ENCODE peak calls at places on chromosome 5, in ten cellular contexts. One of them, this sample, is unnamed.
A peak's percentile ranks its signal among the peaks of the same experiment; 100 is the strongest.

GRCh38 chr5:2896371-2897275 is 145.1 kb upstream of the IRX2 start:
- DNase-seq in AG08396: no peak
- DNase-seq in left ventricle myocardium inferior: no peak
- DNase-seq in smooth muscle cell of the brain vasculature: no peak
- DNase-seq in SHP77: no peak
- DNase-seq in foreskin melanocyte: no peak
- DNase-seq in heart right ventricle: no peak
- DNase-seq in foreskin fibroblast: no peak
- DNase-seq in activated CD4-positive, alpha-beta T cell treated with anti-CD3 and anti-CD28 coated beads, Interleukin-2, amount 50 U/mL, for 1 hour: no peak
- DNase-seq in GM23248: no peak
- DNase-seq in this sample: no peak

GRCh38 chr5:154712518-154713437 is 42.4 kb upstream of the LARP1 start:
- DNase-seq in AG08396: no peak
- DNase-seq in left ventricle myocardium inferior: no peak
- DNase-seq in smooth muscle cell of the brain vasculature: no peak
- DNase-seq in SHP77: no peak
- DNase-seq in foreskin melanocyte: no peak
- DNase-seq in heart right ventricle: no peak
- DNase-seq in foreskin fibroblast: peak; percentile 32
- DNase-seq in activated CD4-positive, alpha-beta T cell treated with anti-CD3 and anti-CD28 coated beads, Interleukin-2, amount 50 U/mL, for 1 hour: no peak
- DNase-seq in GM23248: no peak
- DNase-seq in this sample: no peak

GRCh38 chr5:102090770-102091169 is 205.3 kb downstream of the SLCO4C1 start:
- DNase-seq in AG08396: no peak
- DNase-seq in left ventricle myocardium inferior: no peak
- DNase-seq in smooth muscle cell of the brain vasculature: no peak
- DNase-seq in SHP77: peak; percentile 76
- DNase-seq in foreskin melanocyte: peak; percentile 52
- DNase-seq in heart right ventricle: no peak
- DNase-seq in foreskin fibroblast: no peak
- DNase-seq in activated CD4-positive, alpha-beta T cell treated with anti-CD3 and anti-CD28 coated beads, Interleukin-2, amount 50 U/mL, for 1 hour: no peak
- DNase-seq in GM23248: peak; percentile 0
- DNase-seq in this sample: no peak

GRCh38 chr5:115262405-115263247 is at the start of gene PGGT1B:
- DNase-seq in AG08396: peak; percentile 63
- DNase-seq in left ventricle myocardium inferior: peak; percentile 77
- DNase-seq in smooth muscle cell of the brain vasculature: no peak
- DNase-seq in SHP77: peak; percentile 65
- DNase-seq in foreskin melanocyte: peak; percentile 61
- DNase-seq in heart right ventricle: peak; percentile 74
- DNase-seq in foreskin fibroblast: peak; percentile 86
- DNase-seq in activated CD4-positive, alpha-beta T cell treated with anti-CD3 and anti-CD28 coated beads, Interleukin-2, amount 50 U/mL, for 1 hour: peak; percentile 63
- DNase-seq in GM23248: peak; percentile 80
- DNase-seq in this sample: peak; percentile 53

GRCh38 chr5:1804001-1804690 is 2.9 kb downstream of the NDUFS6 start:
- DNase-seq in AG08396: no peak
- DNase-seq in left ventricle myocardium inferior: no peak
- DNase-seq in smooth muscle cell of the brain vasculature: no peak
- DNase-seq in SHP77: no peak
- DNase-seq in foreskin melanocyte: no peak
- DNase-seq in heart right ventricle: no peak
- DNase-seq in foreskin fibroblast: no peak
- DNase-seq in activated CD4-positive, alpha-beta T cell treated with anti-CD3 and anti-CD28 coated beads, Interleukin-2, amount 50 U/mL, for 1 hour: no peak
- DNase-seq in GM23248: no peak
- DNase-seq in this sample: no peak

GRCh38 chr5:124087752-124088151 is 575.8 kb downstream of the CSNK1G3 start:
- DNase-seq in AG08396: no peak
- DNase-seq in left ventricle myocardium inferior: no peak
- DNase-seq in smooth muscle cell of the brain vasculature: no peak
- DNase-seq in SHP77: no peak
- DNase-seq in foreskin melanocyte: no peak
- DNase-seq in heart right ventricle: no peak
- DNase-seq in foreskin fibroblast: no peak
- DNase-seq in activated CD4-positive, alpha-beta T cell treated with anti-CD3 and anti-CD28 coated beads, Interleukin-2, amount 50 U/mL, for 1 hour: no peak
- DNase-seq in GM23248: no peak
- DNase-seq in this sample: no peak

GRCh38 chr5:143448518-143448917 is 45.0 kb upstream of the NR3C1 start:
- DNase-seq in AG08396: no peak
- DNase-seq in left ventricle myocardium inferior: no peak
- DNase-seq in smooth muscle cell of the brain vasculature: no peak
- DNase-seq in SHP77: no peak
- DNase-seq in foreskin melanocyte: no peak
- DNase-seq in heart right ventricle: no peak
- DNase-seq in foreskin fibroblast: no peak
- DNase-seq in activated CD4-positive, alpha-beta T cell treated with anti-CD3 and anti-CD28 coated beads, Interleukin-2, amount 50 U/mL, for 1 hour: peak; percentile 15
- DNase-seq in GM23248: no peak
- DNase-seq in this sample: no peak

GRCh38 chr5:78495800-78496199 is 135.4 kb downstream of the SCAMP1 start:
- DNase-seq in AG08396: no peak
- DNase-seq in left ventricle myocardium inferior: no peak
- DNase-seq in smooth muscle cell of the brain vasculature: no peak
- DNase-seq in SHP77: no peak
- DNase-seq in foreskin melanocyte: no peak
- DNase-seq in heart right ventricle: no peak
- DNase-seq in foreskin fibroblast: no peak
- DNase-seq in activated CD4-positive, alpha-beta T cell treated with anti-CD3 and anti-CD28 coated beads, Interleukin-2, amount 50 U/mL, for 1 hour: no peak
- DNase-seq in GM23248: no peak
- DNase-seq in this sample: no peak

GRCh38 chr5:10485142-10485795 is 43.6 kb downstream of the ROPN1L start:
- DNase-seq in AG08396: peak; percentile 78
- DNase-seq in left ventricle myocardium inferior: peak; percentile 65
- DNase-seq in smooth muscle cell of the brain vasculature: peak; percentile 96
- DNase-seq in SHP77: no peak
- DNase-seq in foreskin melanocyte: no peak
- DNase-seq in heart right ventricle: peak; percentile 63
- DNase-seq in foreskin fibroblast: peak; percentile 29
- DNase-seq in activated CD4-positive, alpha-beta T cell treated with anti-CD3 and anti-CD28 coated beads, Interleukin-2, amount 50 U/mL, for 1 hour: no peak
- DNase-seq in GM23248: no peak
- DNase-seq in this sample: peak; percentile 99

GRCh38 chr5:14143843-14144585 is 872 bp downstream of the TRIO start:
- DNase-seq in AG08396: peak; percentile 29
- DNase-seq in left ventricle myocardium inferior: peak; percentile 49
- DNase-seq in smooth muscle cell of the brain vasculature: no peak
- DNase-seq in SHP77: peak; percentile 19
- DNase-seq in foreskin melanocyte: peak; percentile 20
- DNase-seq in heart right ventricle: no peak
- DNase-seq in foreskin fibroblast: peak; percentile 70
- DNase-seq in activated CD4-positive, alpha-beta T cell treated with anti-CD3 and anti-CD28 coated beads, Interleukin-2, amount 50 U/mL, for 1 hour: no peak
- DNase-seq in GM23248: peak; percentile 74
- DNase-seq in this sample: no peak

GRCh38 chr5:83864652-83865051 is 144.0 kb upstream of the HAPLN1 start:
- DNase-seq in AG08396: no peak
- DNase-seq in left ventricle myocardium inferior: no peak
- DNase-seq in smooth muscle cell of the brain vasculature: no peak
- DNase-seq in SHP77: no peak
- DNase-seq in foreskin melanocyte: no peak
- DNase-seq in heart right ventricle: no peak
- DNase-seq in foreskin fibroblast: no peak
- DNase-seq in activated CD4-positive, alpha-beta T cell treated with anti-CD3 and anti-CD28 coated beads, Interleukin-2, amount 50 U/mL, for 1 hour: no peak
- DNase-seq in GM23248: no peak
- DNase-seq in this sample: no peak

GRCh38 chr5:103119067-103119764 is 722 bp downstream of the GIN1 start:
- DNase-seq in AG08396: no peak
- DNase-seq in left ventricle myocardium inferior: no peak
- DNase-seq in smooth muscle cell of the brain vasculature: no peak
- DNase-seq in SHP77: no peak
- DNase-seq in foreskin melanocyte: peak; percentile 36
- DNase-seq in heart right ventricle: no peak
- DNase-seq in foreskin fibroblast: no peak
- DNase-seq in activated CD4-positive, alpha-beta T cell treated with anti-CD3 and anti-CD28 coated beads, Interleukin-2, amount 50 U/mL, for 1 hour: no peak
- DNase-seq in GM23248: peak; percentile 45
- DNase-seq in this sample: no peak

GRCh38 chr5:1737790-1738405 is 61.7 kb downstream of the MRPL36 start:
- DNase-seq in AG08396: peak; percentile 61
- DNase-seq in left ventricle myocardium inferior: no peak
- DNase-seq in smooth muscle cell of the brain vasculature: no peak
- DNase-seq in SHP77: peak; percentile 57
- DNase-seq in foreskin melanocyte: peak; percentile 3
- DNase-seq in heart right ventricle: no peak
- DNase-seq in foreskin fibroblast: peak; percentile 43
- DNase-seq in activated CD4-positive, alpha-beta T cell treated with anti-CD3 and anti-CD28 coated beads, Interleukin-2, amount 50 U/mL, for 1 hour: peak; percentile 39
- DNase-seq in GM23248: peak; percentile 41
- DNase-seq in this sample: no peak

GRCh38 chr5:4363045-4363444 is 767.4 kb downstream of the IRX1 start:
- DNase-seq in AG08396: no peak
- DNase-seq in left ventricle myocardium inferior: no peak
- DNase-seq in smooth muscle cell of the brain vasculature: no peak
- DNase-seq in SHP77: no peak
- DNase-seq in foreskin melanocyte: no peak
- DNase-seq in heart right ventricle: no peak
- DNase-seq in foreskin fibroblast: no peak
- DNase-seq in activated CD4-positive, alpha-beta T cell treated with anti-CD3 and anti-CD28 coated beads, Interleukin-2, amount 50 U/mL, for 1 hour: no peak
- DNase-seq in GM23248: no peak
- DNase-seq in this sample: no peak

GRCh38 chr5:15344954-15345353 is 155.0 kb upstream of the FBXL7 start:
- DNase-seq in AG08396: no peak
- DNase-seq in left ventricle myocardium inferior: no peak
- DNase-seq in smooth muscle cell of the brain vasculature: no peak
- DNase-seq in SHP77: no peak
- DNase-seq in foreskin melanocyte: no peak
- DNase-seq in heart right ventricle: no peak
- DNase-seq in foreskin fibroblast: no peak
- DNase-seq in activated CD4-positive, alpha-beta T cell treated with anti-CD3 and anti-CD28 coated beads, Interleukin-2, amount 50 U/mL, for 1 hour: no peak
- DNase-seq in GM23248: no peak
- DNase-seq in this sample: no peak

GRCh38 chr5:64331597-64332277 is 166.1 kb downstream of the RNF180 start:
- DNase-seq in AG08396: no peak
- DNase-seq in left ventricle myocardium inferior: peak; percentile 70
- DNase-seq in smooth muscle cell of the brain vasculature: no peak
- DNase-seq in SHP77: peak; percentile 19
- DNase-seq in foreskin melanocyte: no peak
- DNase-seq in heart right ventricle: peak; percentile 48
- DNase-seq in foreskin fibroblast: no peak
- DNase-seq in activated CD4-positive, alpha-beta T cell treated with anti-CD3 and anti-CD28 coated beads, Interleukin-2, amount 50 U/mL, for 1 hour: no peak
- DNase-seq in GM23248: no peak
- DNase-seq in this sample: no peak

GRCh38 chr5:65721775-65722574 is at the start of the genes NLN and SGTB:
- DNase-seq in AG08396: peak; percentile 97
- DNase-seq in left ventricle myocardium inferior: peak; percentile 89
- DNase-seq in smooth muscle cell of the brain vasculature: no peak
- DNase-seq in SHP77: peak; percentile 56
- DNase-seq in foreskin melanocyte: peak; percentile 63
- DNase-seq in heart right ventricle: peak; percentile 83
- DNase-seq in foreskin fibroblast: peak; percentile 93
- DNase-seq in activated CD4-positive, alpha-beta T cell treated with anti-CD3 and anti-CD28 coated beads, Interleukin-2, amount 50 U/mL, for 1 hour: peak; percentile 81
- DNase-seq in GM23248: peak; percentile 95
- DNase-seq in this sample: peak; percentile 26

GRCh38 chr5:84383816-84384603 is 670 bp downstream of the EDIL3 start:
- DNase-seq in AG08396: peak; percentile 31
- DNase-seq in left ventricle myocardium inferior: no peak
- DNase-seq in smooth muscle cell of the brain vasculature: no peak
- DNase-seq in SHP77: peak; percentile 7
- DNase-seq in foreskin melanocyte: no peak
- DNase-seq in heart right ventricle: no peak
- DNase-seq in foreskin fibroblast: peak; percentile 53
- DNase-seq in activated CD4-positive, alpha-beta T cell treated with anti-CD3 and anti-CD28 coated beads, Interleukin-2, amount 50 U/mL, for 1 hour: no peak
- DNase-seq in GM23248: peak; percentile 70
- DNase-seq in this sample: no peak

GRCh38 chr5:105977163-105977562 is 1693.6 kb downstream of the EFNA5 start:
- DNase-seq in AG08396: no peak
- DNase-seq in left ventricle myocardium inferior: no peak
- DNase-seq in smooth muscle cell of the brain vasculature: no peak
- DNase-seq in SHP77: no peak
- DNase-seq in foreskin melanocyte: no peak
- DNase-seq in heart right ventricle: no peak
- DNase-seq in foreskin fibroblast: no peak
- DNase-seq in activated CD4-positive, alpha-beta T cell treated with anti-CD3 and anti-CD28 coated beads, Interleukin-2, amount 50 U/mL, for 1 hour: no peak
- DNase-seq in GM23248: no peak
- DNase-seq in this sample: no peak

GRCh38 chr5:72242796-72243475 is 77.1 kb downstream of the MRPS27 start:
- DNase-seq in AG08396: no peak
- DNase-seq in left ventricle myocardium inferior: no peak
- DNase-seq in smooth muscle cell of the brain vasculature: no peak
- DNase-seq in SHP77: no peak
- DNase-seq in foreskin melanocyte: no peak
- DNase-seq in heart right ventricle: no peak
- DNase-seq in foreskin fibroblast: no peak
- DNase-seq in activated CD4-positive, alpha-beta T cell treated with anti-CD3 and anti-CD28 coated beads, Interleukin-2, amount 50 U/mL, for 1 hour: no peak
- DNase-seq in GM23248: no peak
- DNase-seq in this sample: no peak

GRCh38 chr5:112419596-112420110 is 576 bp upstream of the EPB41L4A start:
- DNase-seq in AG08396: peak; percentile 30
- DNase-seq in left ventricle myocardium inferior: peak; percentile 73
- DNase-seq in smooth muscle cell of the brain vasculature: no peak
- DNase-seq in SHP77: no peak
- DNase-seq in foreskin melanocyte: peak; percentile 53
- DNase-seq in heart right ventricle: peak; percentile 74
- DNase-seq in foreskin fibroblast: peak; percentile 50
- DNase-seq in activated CD4-positive, alpha-beta T cell treated with anti-CD3 and anti-CD28 coated beads, Interleukin-2, amount 50 U/mL, for 1 hour: no peak
- DNase-seq in GM23248: peak; percentile 38
- DNase-seq in this sample: no peak

GRCh38 chr5:68114641-68115040 is 100.9 kb upstream of the PIK3R1 start:
- DNase-seq in AG08396: peak; percentile 66
- DNase-seq in left ventricle myocardium inferior: no peak
- DNase-seq in smooth muscle cell of the brain vasculature: no peak
- DNase-seq in SHP77: no peak
- DNase-seq in foreskin melanocyte: no peak
- DNase-seq in heart right ventricle: no peak
- DNase-seq in foreskin fibroblast: peak; percentile 91
- DNase-seq in activated CD4-positive, alpha-beta T cell treated with anti-CD3 and anti-CD28 coated beads, Interleukin-2, amount 50 U/mL, for 1 hour: no peak
- DNase-seq in GM23248: peak; percentile 93
- DNase-seq in this sample: no peak

GRCh38 chr5:40746703-40747102 is 9.1 kb downstream of the TTC33 start:
- DNase-seq in AG08396: no peak
- DNase-seq in left ventricle myocardium inferior: no peak
- DNase-seq in smooth muscle cell of the brain vasculature: no peak
- DNase-seq in SHP77: no peak
- DNase-seq in foreskin melanocyte: no peak
- DNase-seq in heart right ventricle: no peak
- DNase-seq in foreskin fibroblast: no peak
- DNase-seq in activated CD4-positive, alpha-beta T cell treated with anti-CD3 and anti-CD28 coated beads, Interleukin-2, amount 50 U/mL, for 1 hour: no peak
- DNase-seq in GM23248: no peak
- DNase-seq in this sample: no peak

GRCh38 chr5:5314626-5315025 is 107.9 kb upstream of the ICE1 start:
- DNase-seq in AG08396: no peak
- DNase-seq in left ventricle myocardium inferior: no peak
- DNase-seq in smooth muscle cell of the brain vasculature: no peak
- DNase-seq in SHP77: no peak
- DNase-seq in foreskin melanocyte: no peak
- DNase-seq in heart right ventricle: no peak
- DNase-seq in foreskin fibroblast: no peak
- DNase-seq in activated CD4-positive, alpha-beta T cell treated with anti-CD3 and anti-CD28 coated beads, Interleukin-2, amount 50 U/mL, for 1 hour: no peak
- DNase-seq in GM23248: no peak
- DNase-seq in this sample: no peak

This sample was measured in GF-D8.